ENCODE peak calls at places on chromosomes 2 and 18, in six cellular contexts. H is tibial nerve, Z is breast epithelium, V is prostate gland, W is uterus, D is GM12878. A is an unnamed sample.

GRCh38 chr18:61286867-61287266 is 46.4 kb upstream of the CDH20 start:
- DNase-seq in H (no peak), Z (no peak), V (no peak), D (no peak), W (no peak), A (no peak)

GRCh38 chr2:109378682-109379081 is 235.1 kb downstream of the SEPTIN10 start:
- DNase-seq in Z (no peak), W (peak; percentile 2), H (no peak), V (no peak), D (no peak), A (no peak)

GRCh38 chr2:114754907-114755563 is 312.6 kb downstream of the DPP10 start:
- DNase-seq in D (no peak), H (no peak), V (no peak), W (no peak), Z (no peak), A (no peak)

GRCh38 chr2:691825-692224 is 14.6 kb upstream of the TMEM18 start:
- DNase-seq in D (no peak), W (peak; percentile 53), V (no peak), H (no peak), Z (no peak), A (no peak)

GRCh38 chr2:234286956-234287355 is 209.9 kb downstream of the ARL4C start:
- DNase-seq in D (no peak), W (no peak), V (no peak), H (no peak), Z (no peak), A (no peak)

GRCh38 chr2:121075006-121075545 is 209.9 kb downstream of the TFCP2L1 start:
- DNase-seq in Z (no peak), W (peak; percentile 53), H (peak; percentile 19), D (peak; percentile 5), V (no peak), A (no peak)

GRCh38 chr2:16828828-16829160 is 163.2 kb upstream of the CYRIA start:
- DNase-seq in Z (no peak), D (no peak), W (no peak), H (no peak), V (peak; percentile 4), A (no peak)

GRCh38 chr18:9218052-9218451 is 81.5 kb downstream of the ANKRD12 start:
- DNase-seq in Z (no peak), W (no peak), V (no peak), H (no peak), D (no peak), A (no peak)

GRCh38 chr2:12501469-12502147 is 215.1 kb upstream of the TRIB2 start:
- DNase-seq in Z (no peak), V (no peak), D (peak; percentile 76), H (peak; percentile 15), W (no peak), A (no peak)

GRCh38 chr2:150256746-150257145 is 230.7 kb downstream of the RND3 start:
- DNase-seq in W (no peak), Z (no peak), H (no peak), V (no peak), D (no peak), A (no peak)

GRCh38 chr2:25314514-25315315 is 27.0 kb downstream of the DNMT3A start:
- DNase-seq in H (peak; percentile 60), W (peak; percentile 80), V (peak; percentile 44), D (no peak), Z (peak; percentile 49), A (no peak)

GRCh38 chr2:74516070-74516633 is 1.9 kb downstream of the TLX2 start:
- DNase-seq in H (no peak), W (no peak), D (no peak), V (no peak), Z (peak; percentile 52), A (no peak)

GRCh38 chr18:27605107-27605834 is 420.2 kb upstream of the CHST9 start:
- DNase-seq in W (peak; percentile 15), H (peak; percentile 60), V (peak; percentile 52), Z (peak; percentile 34), D (no peak), A (peak; percentile 19)

GRCh38 chr2:222052934-222053367 is 245.8 kb downstream of the PAX3 start:
- DNase-seq in V (no peak), H (no peak), W (no peak), Z (no peak), D (no peak), A (no peak)

GRCh38 chr18:72895548-72895947 is 27.8 kb upstream of the NETO1 start:
- DNase-seq in V (no peak), H (no peak), D (no peak), Z (no peak), W (no peak), A (no peak)

DNA sequence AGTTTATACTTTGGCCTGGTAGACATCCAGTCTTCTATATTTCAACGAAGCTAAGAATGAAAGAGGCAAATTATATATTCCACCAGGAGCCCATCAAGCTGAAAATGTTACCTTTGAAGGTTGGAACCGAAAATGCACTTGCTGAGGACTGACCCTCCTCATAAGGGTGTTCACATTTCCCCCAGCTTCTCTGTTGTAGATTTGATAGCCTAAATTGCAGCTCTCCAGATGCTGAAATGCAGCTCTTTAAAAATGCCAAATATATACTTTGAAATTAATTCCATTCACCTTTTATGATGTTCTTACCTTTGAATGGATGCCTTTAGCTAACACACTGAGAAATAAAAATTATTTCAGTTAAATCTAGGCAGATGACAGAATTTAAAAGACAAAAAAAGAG is 1.8 kb upstream of the FIGN start:
- DNase-seq in V (no peak), W (no peak), Z (no peak), D (no peak), H (no peak), A (no peak)
- H3K4me3 ChIP-seq in V (no peak overlapping the region), W (no peak overlapping the region), Z (no peak overlapping the region), D (no peak overlapping the region), H (no peak overlapping the region), A (no peak overlapping the region)

DNA sequence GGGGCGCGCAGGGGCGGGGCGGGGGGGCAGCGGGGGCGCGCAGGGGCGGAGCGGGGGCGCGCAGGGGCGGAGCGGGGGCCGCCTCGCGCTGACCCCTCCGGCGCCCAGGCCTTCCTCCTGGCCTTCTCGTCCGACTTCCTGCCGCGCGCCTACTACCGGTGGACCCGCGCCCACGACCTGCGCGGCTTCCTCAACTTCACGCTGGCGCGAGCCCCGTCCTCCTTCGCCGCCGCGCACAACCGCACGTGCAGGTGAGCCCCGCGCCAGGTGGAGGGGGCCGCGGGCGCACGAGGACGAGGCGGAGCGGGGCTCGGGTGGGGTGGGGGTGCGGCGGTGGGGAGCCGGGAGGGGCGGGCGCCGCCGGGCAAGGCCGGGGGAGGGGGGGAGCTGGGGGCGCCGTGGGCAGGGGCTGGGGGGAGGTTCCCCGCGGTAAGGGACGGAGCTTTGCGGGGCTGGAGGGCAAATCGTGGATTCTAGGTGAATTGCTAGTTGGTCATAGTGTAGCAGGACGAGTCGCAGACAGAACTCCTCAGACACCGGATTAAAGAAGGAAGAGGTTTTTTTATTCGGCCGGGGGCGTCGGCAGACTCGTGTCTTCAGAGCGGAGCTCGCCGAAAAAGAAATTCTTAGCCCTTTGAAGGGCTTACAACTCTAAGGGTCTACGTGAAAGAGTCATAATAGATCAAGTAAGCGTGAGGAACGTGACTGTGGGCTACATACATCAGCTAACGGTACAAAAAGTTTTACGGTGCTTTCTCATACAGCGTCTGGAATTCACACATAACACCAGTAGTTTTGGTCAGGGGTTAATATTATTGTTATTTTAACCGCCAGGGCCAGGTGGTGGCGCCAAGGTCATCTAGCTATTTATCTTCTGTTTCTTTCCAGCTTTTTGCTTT is 29.9 kb downstream of the ANO7 start:
- DNase-seq in Z (peak; percentile 33), H (no peak), D (peak; percentile 17), V (no peak), W (peak; percentile 59), A (no peak)
- TF ChIP-seq CTCF in Z (no peak), H (no peak), D (peak; percentile 38), V (peak; percentile 16), W (peak; percentile 25), A (no peak)

GRCh38 chr2:41926614-41927580 is 120.9 kb upstream of the PKDCC start:
- DNase-seq in Z (peak; percentile 54), D (no peak), H (no peak), W (peak; percentile 63), V (no peak), A (peak; percentile 39)
- TF ChIP-seq POLR2A in Z (no peak), D (no peak), H (no peak), W (no peak), V (no peak), A (no peak)

DNA sequence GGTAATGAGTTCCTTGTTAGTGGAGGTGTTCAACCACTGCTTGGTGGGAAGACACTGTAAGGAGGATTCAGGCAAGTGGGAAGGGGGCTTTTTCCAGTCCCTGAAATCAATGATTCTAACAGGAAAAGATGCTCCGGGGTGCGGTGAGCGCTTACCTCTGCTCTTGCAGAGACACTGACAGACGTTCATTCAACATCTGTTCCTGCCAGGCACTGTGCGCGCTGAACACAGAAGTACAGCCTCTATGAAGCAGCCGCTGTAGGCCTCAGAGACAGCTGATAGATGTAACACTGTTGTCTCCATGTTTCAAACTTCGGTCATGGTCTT is 738 bp upstream of the CLIP4 start:
- DNase-seq in D (no peak), H (no peak), V (no peak), Z (peak; percentile 44), W (no peak), A (no peak)
- H3K4me3 ChIP-seq in D (peak overlapping the region; percentile 67), H (no peak overlapping the region), V (no peak overlapping the region), Z (peak overlapping the region; percentile 79), W (no peak overlapping the region), A (no peak overlapping the region)

GRCh38 chr2:23756593-23757292 is 170.2 kb downstream of the ATAD2B start:
- DNase-seq in Z (no peak), V (no peak), H (no peak), W (no peak), D (no peak), A (no peak)

GRCh38 chr2:23761638-23762037 is 165.3 kb downstream of the ATAD2B start:
- DNase-seq in W (no peak), D (no peak), H (no peak), Z (no peak), V (no peak), A (no peak)

GRCh38 chr2:23757686-23758433 is 169.1 kb downstream of the ATAD2B start:
- DNase-seq in H (no peak), Z (no peak), W (no peak), V (no peak), D (no peak), A (no peak)

GRCh38 chr2:23762141-23762540 is 164.8 kb downstream of the ATAD2B start:
- DNase-seq in D (no peak), H (no peak), W (no peak), V (no peak), Z (no peak), A (no peak)

DNA sequence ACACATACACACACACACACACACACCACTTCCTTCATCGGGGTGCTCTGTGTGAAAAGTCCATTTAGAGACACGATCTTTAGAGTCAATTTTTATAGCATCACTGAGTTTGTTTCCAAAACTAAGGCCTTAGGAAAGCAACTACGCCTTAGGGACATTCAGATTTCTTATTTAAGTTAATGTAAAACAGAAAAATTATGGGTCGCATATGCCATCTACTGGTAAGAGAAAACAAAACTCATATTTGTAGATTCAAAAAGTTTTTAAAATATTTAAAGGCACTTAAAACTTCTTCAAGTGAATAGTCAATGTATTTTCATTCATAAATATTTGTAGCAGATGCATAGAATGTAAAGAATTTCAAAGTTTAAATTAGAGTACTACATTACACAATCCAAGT is 166.2 kb downstream of the ATAD2B start:
- DNase-seq in W (no peak), H (no peak), V (no peak), D (no peak), Z (no peak), A (no peak)
- TF ChIP-seq CTCF in W (peak; percentile 47), H (peak; percentile 61), V (peak; percentile 40), D (no peak), Z (peak; percentile 29), A (no peak)